ENCODE peak calls at places on chromosomes 1 and 21, in four cellular contexts. F is SK-N-SH treated with all-trans-retinoic acid at 6 μM for 48 hours, L is naive B cell, R is lower lobe of right lung. G is an unnamed sample.

GRCh38 chr1:75136158-75136815 is 2.1 kb downstream of the LHX8 start:
- ATAC-seq in F (peak), L (no peak), R (peak), G (no peak)

GRCh38 chr1:160656737-160657476 is 10.1 kb upstream of the SLAMF1 start:
- ATAC-seq in F (no peak), L (no peak), R (no peak), G (no peak)

GRCh38 chr1:168623003-168623828 is 46.8 kb downstream of the XCL1 start:
- ATAC-seq in F (peak), L (no peak), R (peak), G (no peak)

GRCh38 chr1:65190229-65190628 is 42.2 kb downstream of the AK4 start:
- ATAC-seq in F (no peak), L (no peak), R (no peak), G (no peak)

GRCh38 chr1:63698001-63698838 is 75.6 kb upstream of the ROR1 start:
- ATAC-seq in F (peak), L (no peak), R (peak), G (no peak)

GRCh38 chr1:101244842-101245574 is 8.2 kb downstream of the S1PR1 start:
- ATAC-seq in F (no peak), L (no peak), R (no peak), G (no peak)

GRCh38 chr1:230306158-230306557 is 120.0 kb downstream of the PGBD5 start:
- ATAC-seq in F (no peak), L (peak), R (no peak), G (peak)

GRCh38 chr1:157878059-157878458 is 36.5 kb upstream of the CD5L start:
- ATAC-seq in F (peak), L (peak), R (no peak), G (peak)

GRCh38 chr1:41915786-41916571 is 2.7 kb downstream of the HIVEP3 start:
- ATAC-seq in F (no peak), L (no peak), R (peak), G (no peak)

GRCh38 chr21:39441502-39442475 is 3.8 kb downstream of the LCA5L start:
- ATAC-seq in F (peak), L (peak), R (no peak), G (no peak)

GRCh38 chr1:178536844-178537371 is 24.0 kb downstream of the TEX35 start:
- ATAC-seq in F (peak), L (no peak), R (peak), G (no peak)

GRCh38 chr1:21749109-21749508 is 33.8 kb downstream of the USP48 start:
- ATAC-seq in F (no peak), L (no peak), R (no peak), G (no peak)

GRCh38 chr1:67227196-67227595 is 60.9 kb downstream of the IL23R start:
- ATAC-seq in F (no peak), L (no peak), R (no peak), G (no peak)

GRCh38 chr1:201259476-201260235 is 23.6 kb upstream of the PKP1 start:
- ATAC-seq in F (no peak), L (no peak), R (peak), G (no peak)

GRCh38 chr1:12553963-12554362 is 64.0 kb downstream of the DHRS3 start:
- ATAC-seq in F (no peak), L (no peak), R (no peak), G (no peak)

GRCh38 chr1:56063461-56063860 is 515.9 kb downstream of the PLPP3 start:
- ATAC-seq in F (no peak), L (no peak), R (no peak), G (no peak)

GRCh38 chr21:36446296-36446695 is 33.6 kb downstream of the CLDN14 start:
- ATAC-seq in F (no peak), L (no peak), R (no peak), G (no peak)

GRCh38 chr1:213164561-213164960 is 113.5 kb downstream of the RPS6KC1 start:
- ATAC-seq in F (no peak), L (no peak), R (no peak), G (no peak)

GRCh38 chr1:192159769-192160168 is 1.5 kb downstream of the RGS18 start:
- ATAC-seq in F (no peak), L (no peak), R (no peak), G (no peak)

GRCh38 chr1:229420765-229421164 is 13.1 kb downstream of the ACTA1 start:
- ATAC-seq in F (no peak), L (no peak), R (no peak), G (no peak)

GRCh38 chr1:35062518-35063196 is 16.5 kb upstream of the ZMYM1 start:
- ATAC-seq in F (no peak), L (no peak), R (no peak), G (no peak)

GRCh38 chr1:85361106-85361505 is 84.7 kb upstream of the BCL10 start:
- ATAC-seq in F (peak), L (no peak), R (no peak), G (no peak)

GRCh38 chr1:212141404-212141803 is 105.9 kb downstream of the DTL start:
- ATAC-seq in F (no peak), L (no peak), R (no peak), G (no peak)

GRCh38 chr1:241902376-241903067 is 54.5 kb downstream of the EXO1 start:
- ATAC-seq in F (peak), L (no peak), R (no peak), G (no peak)

GRCh38 chr1:38183747-38184146 is 137.2 kb upstream of the POU3F1 start:
- ATAC-seq in F (no peak), L (no peak), R (no peak), G (no peak)

GRCh38 chr1:30981172-30981571 is 72.6 kb upstream of the SDC3 start:
- ATAC-seq in F (no peak), L (no peak), R (no peak), G (no peak)

GRCh38 chr1:37825508-37825907 is 17.5 kb upstream of the YRDC start:
- ATAC-seq in F (no peak), L (no peak), R (no peak), G (no peak)

GRCh38 chr1:167305059-167305704 is 84.5 kb downstream of the POU2F1 start:
- ATAC-seq in F (no peak), L (no peak), R (no peak), G (no peak)

GRCh38 chr1:31482478-31483011 is 69.5 kb downstream of the SERINC2 start:
- ATAC-seq in F (no peak), L (no peak), R (no peak), G (no peak)

GRCh38 chr21:28877318-28877884 is 115.3 kb downstream of the LTN1 start:
- ATAC-seq in F (no peak), L (no peak), R (no peak), G (no peak)

G was measured in stimulated activated memory B cell treated with anti-CD40 and anti-IgM and Interleukin-4, amounts not matched to agents 10 μg/mL and 1 μg/mL and 100 μg/mL, for 72 hours.